ENCODE peak calls at places on chromosomes 16 and 17, in six cellular contexts. W is T-helper 2 cell; E is activated T-cell treated with anti-CD3 and anti-CD28 coated beads for 24 hours; D is stimulated activated CD8-positive, alpha-beta memory T cell treated with anti-CD3 and anti-CD28 coated beads, Interleukin-4, amount 100 ng/mL, for 1 hour; X is amniotic stem cell; Y is stimulated activated CD4-positive, alpha-beta T cell treated with anti-CD3 and anti-CD28 coated beads, Interleukin-4, amount 100 ng/mL, for 1 hour. N is an unnamed sample.

GRCh38 chr17:68103148-68103547 is 67.6 kb downstream of the KPNA2 start:
- DNase-seq in W (no peak), E (no peak), D (no peak), X (no peak), Y (no peak), N (no peak)

GRCh38 chr17:82051776-82052637 is at the start of the genes GPS1 and RFNG:
- DNase-seq in W (peak), E (peak), D (peak), X (no peak), Y (peak), N (peak)

GRCh38 chr16:48277158-48277557 is 29.8 kb upstream of the ABCC11 start:
- DNase-seq in W (no peak), E (no peak), D (no peak), X (no peak), Y (no peak), N (no peak)

GRCh38 chr16:15966420-15967222 is 17.2 kb downstream of the ABCC1 start:
- DNase-seq in W (peak), E (no peak), D (no peak), X (peak), Y (no peak), N (no peak)

GRCh38 chr17:40562841-40563370 is 2.4 kb downstream of the CCR7 start:
- DNase-seq in W (no peak), E (no peak), D (no peak), X (no peak), Y (no peak), N (no peak)

GRCh38 chr16:20441221-20441620 is 10.1 kb upstream of the ACSM2A start:
- DNase-seq in W (no peak), E (no peak), D (no peak), X (no peak), Y (no peak), N (no peak)

GRCh38 chr17:31787857-31788570 is 71.0 kb downstream of the COPRS start:
- DNase-seq in W (no peak), E (no peak), D (no peak), X (peak), Y (no peak), N (no peak)

GRCh38 chr16:78996806-78997205 is 603.7 kb downstream of the MAF start:
- DNase-seq in W (no peak), E (no peak), D (no peak), X (no peak), Y (no peak), N (no peak)

GRCh38 chr16:57642368-57643135 is 14.1 kb downstream of the ADGRG1 start:
- DNase-seq in W (no peak), E (no peak), D (no peak), X (no peak), Y (no peak), N (no peak)

GRCh38 chr17:27797390-27798091 is 2.8 kb downstream of the NOS2 start:
- DNase-seq in W (no peak), E (no peak), D (no peak), X (no peak), Y (no peak), N (no peak)

GRCh38 chr16:66439051-66439730 is 12.1 kb downstream of the BEAN1 start:
- DNase-seq in W (no peak), E (no peak), D (no peak), X (no peak), Y (no peak), N (no peak)

GRCh38 chr16:87043273-87044030 is 273.7 kb downstream of the C16orf95 start:
- DNase-seq in W (no peak), E (no peak), D (no peak), X (no peak), Y (no peak), N (no peak)

GRCh38 chr17:1232786-1233185 is 37.5 kb upstream of the BHLHA9 start:
- DNase-seq in W (no peak), E (no peak), D (no peak), X (no peak), Y (no peak), N (no peak)

GRCh38 chr16:68064791-68065365 is 20.3 kb upstream of the NFATC3 start:
- DNase-seq in W (peak), E (peak), D (peak), X (peak), Y (peak), N (peak)

GRCh38 chr17:56798916-56799315 is 34.8 kb downstream of the C17orf67 start:
- DNase-seq in W (no peak), E (no peak), D (no peak), X (no peak), Y (no peak), N (no peak)

GRCh38 chr17:47829870-47830269 is 1.5 kb downstream of the MRPL10 start:
- DNase-seq in W (peak), E (no peak), D (no peak), X (no peak), Y (no peak), N (peak)

GRCh38 chr16:3358884-3359283 is 3.2 kb downstream of the OR2C1 start:
- DNase-seq in W (no peak), E (no peak), D (no peak), X (no peak), Y (no peak), N (no peak)

GRCh38 chr16:11097094-11097781 is 152.9 kb downstream of the CLEC16A start:
- DNase-seq in W (no peak), E (no peak), D (no peak), X (no peak), Y (no peak), N (no peak)

GRCh38 chr17:16929757-16930520 is 42.0 kb downstream of the TNFRSF13B start:
- DNase-seq in W (no peak), E (no peak), D (no peak), X (no peak), Y (no peak), N (no peak)

GRCh38 chr17:60594747-60595146 is 5.2 kb upstream of the PPM1D start:
- DNase-seq in W (no peak), E (no peak), D (no peak), X (no peak), Y (no peak), N (no peak)

GRCh38 chr17:33142703-33143299 is 150.3 kb downstream of the ASIC2 start:
- DNase-seq in W (peak), E (no peak), D (no peak), X (no peak), Y (no peak), N (no peak)

N was measured in CD4-positive, CD25-positive, alpha-beta regulatory T cell.